ENCODE peak calls at places on chromosomes 13 and 19, in ten cellular contexts. One of them, this sample, is unnamed.

GRCh38 chr13:107680115-107680514 is 535.2 kb downstream of the LIG4 start:
- DNase-seq in ovary: no peak
- DNase-seq in breast epithelium: no peak
- DNase-seq in body of pancreas: no peak
- DNase-seq in esophagus squamous epithelium: no peak
- DNase-seq in uterus: no peak
- DNase-seq in gastrocnemius medialis: no peak
- DNase-seq in tibial nerve: no peak
- DNase-seq in IMR-90: peak; percentile 28
- DNase-seq in endothelial cell of umbilical vein: peak; percentile 4
- DNase-seq in this sample: no peak

GRCh38 chr13:107866007-107866665 is 349.2 kb downstream of the LIG4 start:
- DNase-seq in ovary: peak; percentile 30
- DNase-seq in endothelial cell of umbilical vein: peak; percentile 52
- DNase-seq in esophagus squamous epithelium: no peak
- DNase-seq in gastrocnemius medialis: no peak
- DNase-seq in IMR-90: peak; percentile 34
- DNase-seq in tibial nerve: no peak
- DNase-seq in body of pancreas: peak; percentile 21
- DNase-seq in uterus: no peak
- DNase-seq in breast epithelium: no peak
- DNase-seq in this sample: no peak

GRCh38 chr19:35596366-35596999 is 10.5 kb downstream of the PMIS2 start:
- DNase-seq in tibial nerve: no peak
- DNase-seq in IMR-90: no peak
- DNase-seq in uterus: no peak
- DNase-seq in breast epithelium: no peak
- DNase-seq in ovary: no peak
- DNase-seq in gastrocnemius medialis: no peak
- DNase-seq in body of pancreas: no peak
- DNase-seq in endothelial cell of umbilical vein: no peak
- DNase-seq in esophagus squamous epithelium: no peak
- DNase-seq in this sample: no peak

GRCh38 chr13:93118081-93118615 is 108.5 kb upstream of the GPC6 start:
- DNase-seq in IMR-90: no peak
- DNase-seq in body of pancreas: no peak
- DNase-seq in uterus: no peak
- DNase-seq in breast epithelium: no peak
- DNase-seq in endothelial cell of umbilical vein: no peak
- DNase-seq in gastrocnemius medialis: no peak
- DNase-seq in esophagus squamous epithelium: no peak
- DNase-seq in tibial nerve: no peak
- DNase-seq in ovary: no peak
- DNase-seq in this sample: no peak

GRCh38 chr19:16896913-16897571 is 8.2 kb downstream of the F2RL3 start:
- DNase-seq in ovary: peak; percentile 97
- DNase-seq in IMR-90: peak; percentile 91
- DNase-seq in endothelial cell of umbilical vein: peak; percentile 97
- DNase-seq in esophagus squamous epithelium: peak; percentile 98
- DNase-seq in breast epithelium: peak; percentile 95
- DNase-seq in body of pancreas: peak; percentile 94
- DNase-seq in uterus: peak; percentile 90
- DNase-seq in gastrocnemius medialis: peak; percentile 85
- DNase-seq in tibial nerve: peak; percentile 97
- DNase-seq in this sample: peak; percentile 95

GRCh38 chr13:51034906-51035305 is 76.2 kb downstream of the C13orf42 start:
- DNase-seq in esophagus squamous epithelium: no peak
- DNase-seq in body of pancreas: no peak
- DNase-seq in tibial nerve: no peak
- DNase-seq in gastrocnemius medialis: no peak
- DNase-seq in IMR-90: no peak
- DNase-seq in endothelial cell of umbilical vein: no peak
- DNase-seq in ovary: no peak
- DNase-seq in breast epithelium: no peak
- DNase-seq in uterus: no peak
- DNase-seq in this sample: no peak

GRCh38 chr19:10109528-10109927 is 2.0 kb upstream of the P2RY11 start:
- DNase-seq in breast epithelium: no peak
- DNase-seq in gastrocnemius medialis: no peak
- DNase-seq in body of pancreas: no peak
- DNase-seq in esophagus squamous epithelium: no peak
- DNase-seq in endothelial cell of umbilical vein: no peak
- DNase-seq in uterus: no peak
- DNase-seq in tibial nerve: no peak
- DNase-seq in IMR-90: no peak
- DNase-seq in ovary: no peak
- DNase-seq in this sample: no peak

GRCh38 chr19:38095411-38096308 is 128.4 kb downstream of the DPF1 start:
- DNase-seq in breast epithelium: peak; percentile 66
- DNase-seq in uterus: peak; percentile 48
- DNase-seq in ovary: peak; percentile 66
- DNase-seq in endothelial cell of umbilical vein: peak; percentile 70
- DNase-seq in tibial nerve: peak; percentile 73
- DNase-seq in body of pancreas: peak; percentile 69
- DNase-seq in IMR-90: peak; percentile 71
- DNase-seq in gastrocnemius medialis: peak; percentile 21
- DNase-seq in esophagus squamous epithelium: no peak
- DNase-seq in this sample: peak; percentile 66

GRCh38 chr13:92512852-92513251 is 713.8 kb upstream of the GPC6 start:
- DNase-seq in breast epithelium: no peak
- DNase-seq in gastrocnemius medialis: no peak
- DNase-seq in endothelial cell of umbilical vein: no peak
- DNase-seq in tibial nerve: no peak
- DNase-seq in esophagus squamous epithelium: no peak
- DNase-seq in ovary: no peak
- DNase-seq in body of pancreas: no peak
- DNase-seq in uterus: no peak
- DNase-seq in IMR-90: no peak
- DNase-seq in this sample: no peak

GRCh38 chr19:48628486-48629296 is 8.5 kb downstream of the DBP start:
- DNase-seq in IMR-90: no peak
- DNase-seq in esophagus squamous epithelium: no peak
- DNase-seq in gastrocnemius medialis: no peak
- DNase-seq in body of pancreas: no peak
- DNase-seq in tibial nerve: no peak
- DNase-seq in uterus: no peak
- DNase-seq in ovary: peak; percentile 68
- DNase-seq in breast epithelium: no peak
- DNase-seq in endothelial cell of umbilical vein: no peak
- DNase-seq in this sample: peak; percentile 19

GRCh38 chr19:9941646-9942045 is 5.3 kb upstream of the OLFM2 start:
- DNase-seq in breast epithelium: no peak
- DNase-seq in body of pancreas: no peak
- DNase-seq in IMR-90: no peak
- DNase-seq in tibial nerve: no peak
- DNase-seq in esophagus squamous epithelium: no peak
- DNase-seq in ovary: no peak
- DNase-seq in endothelial cell of umbilical vein: no peak
- DNase-seq in gastrocnemius medialis: no peak
- DNase-seq in uterus: no peak
- DNase-seq in this sample: no peak

GRCh38 chr13:92158335-92158734 is 759.9 kb downstream of the GPC5 start:
- DNase-seq in uterus: no peak
- DNase-seq in body of pancreas: no peak
- DNase-seq in ovary: no peak
- DNase-seq in IMR-90: peak; percentile 31
- DNase-seq in breast epithelium: no peak
- DNase-seq in gastrocnemius medialis: no peak
- DNase-seq in tibial nerve: no peak
- DNase-seq in endothelial cell of umbilical vein: no peak
- DNase-seq in esophagus squamous epithelium: no peak
- DNase-seq in this sample: no peak

GRCh38 chr13:71880753-71881541 is 13.9 kb upstream of the DACH1 start:
- DNase-seq in breast epithelium: no peak
- DNase-seq in uterus: no peak
- DNase-seq in gastrocnemius medialis: no peak
- DNase-seq in esophagus squamous epithelium: no peak
- DNase-seq in ovary: no peak
- DNase-seq in body of pancreas: no peak
- DNase-seq in tibial nerve: no peak
- DNase-seq in endothelial cell of umbilical vein: no peak
- DNase-seq in IMR-90: no peak
- DNase-seq in this sample: no peak

GRCh38 chr19:50933640-50934039 is 19.2 kb downstream of the KLK5 start:
- DNase-seq in endothelial cell of umbilical vein: no peak
- DNase-seq in ovary: no peak
- DNase-seq in IMR-90: peak; percentile 24
- DNase-seq in breast epithelium: no peak
- DNase-seq in gastrocnemius medialis: no peak
- DNase-seq in tibial nerve: no peak
- DNase-seq in body of pancreas: no peak
- DNase-seq in esophagus squamous epithelium: no peak
- DNase-seq in uterus: no peak
- DNase-seq in this sample: no peak

DNA sequence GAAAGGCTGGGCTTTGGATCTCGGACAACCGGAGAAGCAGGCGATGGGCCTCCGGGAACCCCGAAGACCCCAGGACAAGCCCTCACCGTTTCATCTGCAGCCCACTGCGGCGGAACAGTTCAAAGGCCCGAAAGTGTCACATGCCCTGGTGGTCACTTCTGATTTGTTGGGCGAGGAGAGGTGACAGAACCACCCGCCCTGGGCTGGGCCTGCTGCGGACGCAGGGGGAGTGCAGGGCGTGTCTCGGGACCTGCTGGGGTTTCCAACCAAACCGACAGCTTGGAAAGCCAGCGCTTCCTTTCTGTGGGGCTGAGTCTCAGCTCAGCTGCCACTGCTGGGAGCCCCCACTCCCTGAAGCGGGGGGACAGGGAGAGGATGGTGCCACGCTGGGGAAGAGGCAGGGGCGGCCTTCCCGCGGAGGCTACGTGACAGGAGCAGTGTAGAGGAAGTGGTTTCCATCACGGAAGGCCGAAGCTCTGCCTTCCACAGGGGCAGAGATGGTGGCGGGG is 22.8 kb upstream of the ZBTB7A start:
- DNase-seq in uterus: no peak
- DNase-seq in tibial nerve: no peak
- DNase-seq in endothelial cell of umbilical vein: no peak
- DNase-seq in ovary: no peak
- DNase-seq in esophagus squamous epithelium: no peak
- DNase-seq in IMR-90: no peak
- DNase-seq in gastrocnemius medialis: no peak
- DNase-seq in body of pancreas: no peak
- DNase-seq in breast epithelium: no peak
- DNase-seq in this sample: peak; percentile 39
- TF ChIP-seq POLR2A in uterus: no peak
- TF ChIP-seq POLR2A in tibial nerve: no peak
- TF ChIP-seq POLR2A in endothelial cell of umbilical vein: no peak
- TF ChIP-seq POLR2A in ovary: no peak
- TF ChIP-seq POLR2A in esophagus squamous epithelium: no peak
- TF ChIP-seq POLR2A in IMR-90: no peak
- TF ChIP-seq POLR2A in gastrocnemius medialis: no peak
- TF ChIP-seq POLR2A in body of pancreas: no peak
- TF ChIP-seq POLR2A in breast epithelium: no peak
- TF ChIP-seq POLR2A in this sample: no peak

DNA sequence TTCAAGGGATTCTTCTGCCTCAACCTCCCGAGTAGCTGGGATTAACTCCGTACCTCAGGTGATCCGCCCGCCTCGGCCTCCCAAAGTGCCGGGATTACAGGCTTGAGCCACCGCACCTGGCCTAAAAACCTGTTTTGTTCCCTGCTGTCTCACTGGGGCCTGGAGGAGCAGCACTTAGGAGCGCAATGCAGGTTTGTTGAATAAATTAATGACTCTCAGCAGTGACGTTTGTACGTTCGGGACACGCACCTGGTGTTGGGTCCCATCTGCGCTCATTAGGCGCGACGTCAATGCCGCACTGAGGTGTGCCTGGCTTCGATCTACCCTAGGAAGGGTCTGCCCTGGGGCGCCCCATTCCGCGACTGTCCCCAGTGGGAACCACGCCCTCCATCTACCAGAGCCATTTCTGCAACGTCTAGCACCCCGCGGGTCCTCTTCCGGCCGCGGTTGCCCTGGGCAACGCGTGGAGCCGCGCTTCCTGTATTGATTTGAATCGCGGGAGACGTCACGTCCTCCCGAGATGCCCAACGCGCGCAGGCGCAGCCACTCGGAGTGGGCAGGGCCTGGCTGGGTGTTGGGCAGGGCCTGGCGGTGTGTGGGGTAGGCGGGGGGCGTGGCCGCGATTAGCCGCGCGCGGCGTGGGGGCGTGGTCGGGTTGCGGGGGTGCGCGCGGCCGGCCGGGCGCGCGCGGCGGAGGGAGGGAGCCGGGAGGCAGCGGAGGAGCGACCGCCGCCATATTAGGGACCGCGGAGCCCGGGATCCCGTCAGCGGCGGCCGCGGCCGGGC is at the start of gene FZR1:
- DNase-seq in endothelial cell of umbilical vein: peak; percentile 98
- DNase-seq in breast epithelium: peak; percentile 99
- DNase-seq in IMR-90: peak; percentile 98
- DNase-seq in body of pancreas: peak; percentile 99
- DNase-seq in esophagus squamous epithelium: peak; percentile 93
- DNase-seq in ovary: peak; percentile 99
- DNase-seq in uterus: peak; percentile 99
- DNase-seq in gastrocnemius medialis: peak; percentile 96
- DNase-seq in tibial nerve: peak; percentile 97
- DNase-seq in this sample: peak; percentile 100
- TF ChIP-seq POLR2A in endothelial cell of umbilical vein: peak; percentile 47
- TF ChIP-seq POLR2A in breast epithelium: peak; percentile 74
- TF ChIP-seq POLR2A in IMR-90: peak; percentile 19
- TF ChIP-seq POLR2A in body of pancreas: peak; percentile 77
- TF ChIP-seq POLR2A in esophagus squamous epithelium: no peak
- TF ChIP-seq POLR2A in ovary: peak; percentile 69
- TF ChIP-seq POLR2A in uterus: peak; percentile 62
- TF ChIP-seq POLR2A in gastrocnemius medialis: peak; percentile 88
- TF ChIP-seq POLR2A in tibial nerve: peak; percentile 89
- TF ChIP-seq POLR2A in this sample: peak; percentile 61

DNA sequence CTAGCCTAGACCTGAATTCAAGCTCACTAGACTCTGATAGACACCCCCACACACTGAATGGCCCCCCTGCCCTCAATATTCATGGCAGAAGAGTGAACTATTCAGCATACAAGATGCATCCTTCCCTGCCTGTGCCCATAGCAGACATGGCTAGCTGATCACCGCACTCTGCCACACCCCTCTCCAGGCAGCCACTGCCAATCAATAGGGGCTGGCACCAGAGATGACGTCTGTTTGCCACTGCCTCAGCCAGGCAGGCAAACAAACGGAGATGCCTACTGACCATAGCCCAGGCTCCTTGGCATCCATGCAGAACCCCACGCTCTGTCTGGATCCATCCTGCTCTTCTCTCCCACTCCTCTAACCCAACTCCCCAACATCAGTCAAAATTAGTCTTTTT is 13.8 kb upstream of the NPAS1 start:
- DNase-seq in breast epithelium: no peak
- DNase-seq in IMR-90: no peak
- DNase-seq in body of pancreas: no peak
- DNase-seq in uterus: no peak
- DNase-seq in ovary: no peak
- DNase-seq in endothelial cell of umbilical vein: no peak
- DNase-seq in esophagus squamous epithelium: no peak
- DNase-seq in gastrocnemius medialis: no peak
- DNase-seq in tibial nerve: no peak
- DNase-seq in this sample: no peak
- TF ChIP-seq POLR2A in breast epithelium: no peak
- TF ChIP-seq POLR2A in IMR-90: no peak
- TF ChIP-seq POLR2A in body of pancreas: no peak
- TF ChIP-seq POLR2A in uterus: no peak
- TF ChIP-seq POLR2A in ovary: no peak
- TF ChIP-seq POLR2A in endothelial cell of umbilical vein: no peak
- TF ChIP-seq POLR2A in esophagus squamous epithelium: no peak
- TF ChIP-seq POLR2A in gastrocnemius medialis: no peak
- TF ChIP-seq POLR2A in tibial nerve: no peak
- TF ChIP-seq POLR2A in this sample: no peak

GRCh38 chr13:41549491-41549890 is 92.1 kb downstream of the RGCC start:
- DNase-seq in gastrocnemius medialis: no peak
- DNase-seq in body of pancreas: no peak
- DNase-seq in uterus: no peak
- DNase-seq in breast epithelium: no peak
- DNase-seq in endothelial cell of umbilical vein: no peak
- DNase-seq in ovary: no peak
- DNase-seq in esophagus squamous epithelium: no peak
- DNase-seq in tibial nerve: no peak
- DNase-seq in IMR-90: no peak
- DNase-seq in this sample: no peak
- TF ChIP-seq POLR2A in gastrocnemius medialis: no peak
- TF ChIP-seq POLR2A in body of pancreas: no peak
- TF ChIP-seq POLR2A in uterus: no peak
- TF ChIP-seq POLR2A in breast epithelium: no peak
- TF ChIP-seq POLR2A in endothelial cell of umbilical vein: no peak
- TF ChIP-seq POLR2A in ovary: no peak
- TF ChIP-seq POLR2A in esophagus squamous epithelium: no peak
- TF ChIP-seq POLR2A in tibial nerve: no peak
- TF ChIP-seq POLR2A in IMR-90: no peak
- TF ChIP-seq POLR2A in this sample: no peak

This sample was measured in transverse colon.